ENCODE peak calls at places on chromosomes 2 and 18, in six cellular contexts. A, E, C, V, D and H are unnamed samples.
A peak's percentile ranks its signal among the peaks of the same experiment; 100 is the strongest.

GRCh38 chr2:233794128-233794658 is 16.1 kb downstream of the MROH2A start:
- DNase-seq in A (no peak), C (no peak), E (no peak), V (no peak), D (no peak), H (peak; percentile 35)

GRCh38 chr2:165401285-165401852 is 68.1 kb upstream of the CSRNP3 start:
- DNase-seq in V (no peak), D (no peak), A (peak; percentile 90), C (peak; percentile 90), E (peak; percentile 48), H (no peak)

GRCh38 chr2:233380132-233381012 is 26.1 kb downstream of the DGKD start:
- DNase-seq in D (no peak), C (no peak), A (peak; percentile 36), E (no peak), V (no peak), H (peak; percentile 79)

GRCh38 chr18:60549338-60549960 is 176.9 kb upstream of the MC4R start:
- DNase-seq in C (peak; percentile 89), A (peak; percentile 83), V (peak; percentile 13), E (peak; percentile 67), D (no peak), H (no peak)

GRCh38 chr2:171169333-171169732 is 8.6 kb upstream of the TLK1 start:
- DNase-seq in V (no peak), A (no peak), D (no peak), C (no peak), E (no peak), H (no peak)

GRCh38 chr2:130355578-130356431 is at the start of gene PTPN18:
- DNase-seq in D (peak; percentile 88), V (peak; percentile 90), A (peak; percentile 94), C (peak; percentile 72), E (peak; percentile 86), H (peak; percentile 94)

GRCh38 chr2:130756721-130757195 is 1.4 kb downstream of the AMER3 start:
- DNase-seq in E (no peak), A (no peak), V (no peak), C (no peak), D (no peak), H (no peak)

GRCh38 chr2:238929242-238930081 is 81.6 kb downstream of the TWIST2 start:
- DNase-seq in A (peak; percentile 97), E (no peak), D (no peak), V (peak; percentile 62), C (no peak), H (no peak)

GRCh38 chr18:53193870-53194269 is 853.9 kb downstream of the DCC start:
- DNase-seq in D (no peak), A (no peak), E (no peak), V (no peak), C (no peak), H (no peak)

GRCh38 chr2:36662638-36663037 is 33.9 kb upstream of the VIT start:
- DNase-seq in C (no peak), D (no peak), V (no peak), E (no peak), A (no peak), H (no peak)

GRCh38 chr2:202669841-202670240 is 35.1 kb downstream of the FAM117B start:
- DNase-seq in C (no peak), A (peak; percentile 18), E (no peak), V (no peak), D (no peak), H (no peak)

GRCh38 chr18:12943200-12943599 is 4.6 kb upstream of the SEH1L start:
- DNase-seq in A (no peak), E (peak; percentile 33), V (no peak), C (no peak), D (no peak), H (no peak)

GRCh38 chr18:13562494-13563029 is 163.8 kb downstream of the FAM210A start:
- DNase-seq in D (no peak), A (no peak), E (no peak), V (no peak), C (no peak), H (no peak)

GRCh38 chr2:198316852-198317395 is 512.5 kb downstream of the PLCL1 start:
- DNase-seq in A (no peak), V (no peak), E (no peak), D (no peak), C (peak; percentile 34), H (no peak)

GRCh38 chr2:101114815-101115214 is 36.4 kb downstream of the TBC1D8 start:
- DNase-seq in A (no peak), E (no peak), V (no peak), C (no peak), D (no peak), H (no peak)

GRCh38 chr18:9380101-9380500 is 45.5 kb downstream of the TWSG1 start:
- DNase-seq in V (no peak), C (no peak), E (no peak), D (no peak), A (no peak), H (no peak)

GRCh38 chr2:97734061-97734912 is 20.9 kb downstream of the ZAP70 start:
- DNase-seq in C (no peak), E (no peak), A (no peak), D (no peak), V (no peak), H (no peak)

GRCh38 chr2:174765576-174765975 is 1.3 kb upstream of the CHRNA1 start:
- DNase-seq in V (no peak), D (no peak), A (no peak), E (no peak), C (no peak), H (no peak)

GRCh38 chr2:211846714-211847113 is 691.9 kb downstream of the ERBB4 start:
- DNase-seq in A (no peak), E (no peak), V (no peak), D (no peak), C (no peak), H (no peak)

GRCh38 chr18:54975598-54975997 is 16.3 kb upstream of the CCDC68 start:
- DNase-seq in C (no peak), A (no peak), E (no peak), V (no peak), D (no peak), H (no peak)

GRCh38 chr2:127909019-127909418 is 23.3 kb upstream of the AMMECR1L start:
- DNase-seq in V (no peak), A (no peak), C (peak; percentile 47), E (no peak), D (no peak), H (no peak)

GRCh38 chr18:37405229-37405628 is 160.4 kb downstream of the CELF4 start:
- DNase-seq in E (no peak), D (no peak), A (no peak), C (no peak), V (no peak), H (no peak)